ENCODE peak calls at places on chromosomes 4 and X, in nine cellular contexts. A, B, X, U, M, Y, Z, V and F are unnamed samples.

GRCh38 chrX:19535481-19535880 is 20.2 kb upstream of the MAP3K15 start:
- DNase-seq in A (peak), M (peak), X (no peak), Z (peak), V (peak), B (no peak), U (no peak), Y (no peak), F (peak)

GRCh38 chrX:44748014-44748413 is 95.8 kb upstream of the DUSP21 start:
- DNase-seq in V (peak), Y (no peak), B (no peak), A (peak), U (no peak), X (no peak), Z (no peak), M (no peak), F (peak)

GRCh38 chrX:13103914-13104274 is 59.5 kb upstream of the FAM9C start:
- DNase-seq in M (no peak), Y (no peak), X (no peak), A (no peak), U (no peak), Z (no peak), B (no peak), V (no peak), F (no peak)

GRCh38 chr4:10019521-10020051 is 1.7 kb downstream of the SLC2A9 start:
- DNase-seq in Z (no peak), B (no peak), A (no peak), Y (no peak), U (no peak), V (no peak), M (no peak), X (no peak), F (no peak)

GRCh38 chr4:86898562-86898961 is 6.3 kb upstream of the C4orf36 start:
- DNase-seq in U (no peak), Z (no peak), A (no peak), Y (no peak), X (no peak), B (no peak), V (no peak), M (no peak), F (no peak)

GRCh38 chr4:78652282-78652876 is 100.8 kb downstream of the ANXA3 start:
- DNase-seq in Z (no peak), Y (no peak), A (no peak), X (no peak), B (no peak), U (no peak), M (no peak), V (no peak), F (no peak)

GRCh38 chr4:47642985-47643745 is 158.1 kb downstream of the ATP10D start:
- DNase-seq in V (peak), M (no peak), Z (no peak), A (no peak), U (no peak), B (no peak), X (no peak), Y (no peak), F (no peak)

GRCh38 chrX:87728024-87728423 is 210.4 kb downstream of the KLHL4 start:
- DNase-seq in A (no peak), V (no peak), M (no peak), B (no peak), Z (no peak), Y (no peak), U (no peak), X (no peak), F (no peak)

GRCh38 chrX:108020631-108021030 is 24.2 kb upstream of the VSIG1 start:
- DNase-seq in V (no peak), A (peak), U (no peak), Z (no peak), X (no peak), M (no peak), B (no peak), Y (no peak), F (no peak)

GRCh38 chr4:17859793-17860406 is 49.1 kb downstream of the NCAPG start:
- DNase-seq in Y (no peak), A (no peak), U (no peak), B (no peak), Z (no peak), M (peak), V (no peak), X (no peak), F (no peak)

GRCh38 chrX:11273544-11273943 is 19.7 kb upstream of the AMELX start:
- DNase-seq in Y (no peak), V (peak), Z (no peak), B (no peak), X (no peak), A (no peak), U (no peak), M (no peak), F (peak)

GRCh38 chr4:54941994-54942552 is 183.3 kb downstream of the KDR start:
- DNase-seq in U (no peak), A (no peak), X (no peak), M (no peak), V (no peak), Y (no peak), Z (peak), B (no peak), F (no peak)

GRCh38 chrX:135974279-135974856 is 580 bp upstream of the MMGT1 start:
- DNase-seq in Z (peak), A (no peak), X (peak), Y (peak), U (peak), B (peak), V (peak), M (peak), F (no peak)

GRCh38 chrX:137654481-137654880 is 88.6 kb downstream of the ZIC3 start:
- DNase-seq in V (no peak), B (no peak), M (no peak), X (no peak), Y (no peak), U (no peak), A (no peak), Z (no peak), F (no peak)

GRCh38 chr4:110165382-110166285 is 32.8 kb downstream of the ELOVL6 start:
- DNase-seq in Z (no peak), U (no peak), A (peak), M (no peak), V (peak), X (no peak), B (no peak), Y (no peak), F (peak)

GRCh38 chrX:50067435-50068292 is 133.1 kb downstream of the AKAP4 start:
- DNase-seq in Z (peak), Y (no peak), U (no peak), B (peak), A (no peak), M (peak), V (no peak), X (no peak), F (peak)

GRCh38 chr4:151717909-151718613 is 42.7 kb downstream of the GATB start:
- DNase-seq in X (no peak), V (no peak), Z (no peak), A (no peak), M (no peak), Y (no peak), U (no peak), B (no peak), F (no peak)

GRCh38 chr4:94284889-94285288 is 57.7 kb downstream of the HPGDS start:
- DNase-seq in B (no peak), A (no peak), V (no peak), Z (no peak), X (no peak), U (no peak), Y (no peak), M (no peak), F (no peak)

GRCh38 chr4:94285666-94286065 is 57.0 kb downstream of the HPGDS start:
- DNase-seq in U (no peak), Y (no peak), V (no peak), A (no peak), X (no peak), B (no peak), M (no peak), Z (peak), F (peak)

GRCh38 chr4:94290245-94290644 is 52.4 kb downstream of the HPGDS start:
- DNase-seq in U (no peak), Y (no peak), M (no peak), V (no peak), X (no peak), B (no peak), Z (no peak), A (no peak), F (no peak)
- TF ChIP-seq CTCF in U (no peak), Y (no peak), M (no peak), V (peak), X (no peak), B (peak), Z (no peak), A (no peak), F (no peak)

GRCh38 chr4:177064724-177065394 is 244.8 kb upstream of the NEIL3 start:
- DNase-seq in X (no peak), B (no peak), Y (no peak), A (no peak), V (no peak), Z (no peak), U (no peak), M (no peak), F (no peak)
- TF ChIP-seq CTCF in X (no peak), B (no peak), Y (no peak), A (no peak), V (no peak), Z (no peak), U (no peak), M (no peak), F (no peak)

DNA sequence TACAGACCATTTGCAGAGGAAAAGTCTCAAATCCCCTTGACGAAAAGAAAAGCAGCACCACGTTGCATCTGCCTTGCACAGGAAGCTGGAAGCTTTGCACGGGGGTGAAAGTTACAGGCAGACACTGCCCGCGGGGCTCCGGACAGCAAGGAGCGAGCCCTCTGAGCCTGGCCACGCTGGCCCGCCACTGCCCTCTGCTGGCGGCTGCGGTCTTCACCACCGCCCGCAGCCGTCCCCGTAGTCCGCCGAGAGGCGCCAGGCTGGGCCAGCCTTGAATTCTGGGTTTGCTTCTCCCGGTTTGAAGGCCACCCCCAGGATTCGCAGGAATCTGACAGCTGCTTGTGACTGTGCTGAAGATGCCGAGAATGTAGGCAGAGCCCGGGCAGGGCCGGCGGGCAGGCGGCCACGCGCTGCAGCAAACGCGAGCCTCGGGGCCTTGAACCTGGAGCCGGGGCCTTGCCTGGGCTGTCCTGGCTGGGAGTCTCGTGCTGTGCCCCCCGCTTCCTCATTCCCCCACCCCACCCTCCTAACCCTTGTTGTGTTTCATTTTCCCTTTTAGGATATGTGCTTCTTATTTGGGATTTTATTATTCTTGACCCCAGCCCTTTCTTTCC is 49.2 kb downstream of the ENPP6 start:
- DNase-seq in V (peak), Z (peak), U (peak), M (peak), A (peak), Y (peak), X (no peak), B (peak), F (peak)
- TF ChIP-seq CTCF in V (peak), Z (peak), U (peak), M (peak), A (peak), Y (peak), X (peak), B (peak), F (peak)

DNA sequence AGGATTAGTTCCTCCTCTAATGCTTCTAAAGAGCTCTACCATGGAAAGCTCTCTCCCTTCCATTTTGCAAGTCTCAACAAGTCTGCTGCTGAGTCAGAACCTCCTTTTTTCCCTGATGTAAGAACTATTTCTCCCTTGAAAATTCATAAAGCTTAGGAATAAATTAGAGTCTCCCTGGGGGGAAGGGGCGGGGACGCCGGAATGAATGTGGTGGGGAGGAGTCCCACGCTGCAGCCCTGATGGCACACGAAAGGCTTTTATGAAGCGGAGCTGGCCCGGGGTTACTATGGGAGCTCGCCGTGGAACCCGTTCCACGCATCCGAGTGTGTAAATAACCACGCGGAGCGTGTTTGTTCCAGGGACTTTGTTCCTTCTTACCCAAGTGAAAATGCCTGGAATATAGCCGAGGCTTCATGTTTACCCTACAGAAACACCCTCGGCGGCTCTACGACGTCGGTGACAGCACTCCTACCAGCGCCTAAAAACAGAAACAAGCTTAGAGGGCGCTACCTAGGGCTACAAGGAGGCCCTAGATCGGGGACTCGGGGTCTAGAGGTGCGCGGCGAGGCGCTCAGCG is 945 bp upstream of the CPEB2 start:
- DNase-seq in Y (peak), X (peak), A (peak), U (peak), Z (peak), M (peak), B (no peak), V (peak), F (peak)
- TF ChIP-seq CTCF in Y (no peak), X (no peak), A (no peak), U (no peak), Z (no peak), M (peak), B (no peak), V (peak), F (no peak)

GRCh38 chrX:57902633-57903032 is 7.6 kb downstream of the ZXDA start:
- DNase-seq in B (no peak), M (no peak), U (no peak), V (no peak), Z (no peak), X (no peak), Y (no peak), A (no peak), F (no peak)

GRCh38 chrX:57899064-57899463 is 11.2 kb downstream of the ZXDA start:
- DNase-seq in Y (no peak), U (no peak), A (no peak), M (no peak), X (no peak), Z (no peak), V (no peak), B (no peak), F (no peak)

GRCh38 chrX:57905141-57905540 is 5.1 kb downstream of the ZXDA start:
- DNase-seq in Y (no peak), U (no peak), A (no peak), M (no peak), X (no peak), Z (no peak), V (no peak), B (no peak), F (no peak)

GRCh38 chrX:57904481-57904880 is 5.8 kb downstream of the ZXDA start:
- DNase-seq in B (no peak), Z (no peak), V (no peak), M (no peak), A (no peak), Y (no peak), U (no peak), X (no peak), F (no peak)

GRCh38 chrX:57900961-57901360 is 9.3 kb downstream of the ZXDA start:
- DNase-seq in U (no peak), Y (no peak), B (no peak), Z (no peak), A (no peak), M (no peak), X (no peak), V (peak), F (no peak)
- TF ChIP-seq CTCF in U (no peak), Y (no peak), B (no peak), Z (no peak), A (no peak), M (no peak), X (no peak), V (no peak), F (no peak)

DNA sequence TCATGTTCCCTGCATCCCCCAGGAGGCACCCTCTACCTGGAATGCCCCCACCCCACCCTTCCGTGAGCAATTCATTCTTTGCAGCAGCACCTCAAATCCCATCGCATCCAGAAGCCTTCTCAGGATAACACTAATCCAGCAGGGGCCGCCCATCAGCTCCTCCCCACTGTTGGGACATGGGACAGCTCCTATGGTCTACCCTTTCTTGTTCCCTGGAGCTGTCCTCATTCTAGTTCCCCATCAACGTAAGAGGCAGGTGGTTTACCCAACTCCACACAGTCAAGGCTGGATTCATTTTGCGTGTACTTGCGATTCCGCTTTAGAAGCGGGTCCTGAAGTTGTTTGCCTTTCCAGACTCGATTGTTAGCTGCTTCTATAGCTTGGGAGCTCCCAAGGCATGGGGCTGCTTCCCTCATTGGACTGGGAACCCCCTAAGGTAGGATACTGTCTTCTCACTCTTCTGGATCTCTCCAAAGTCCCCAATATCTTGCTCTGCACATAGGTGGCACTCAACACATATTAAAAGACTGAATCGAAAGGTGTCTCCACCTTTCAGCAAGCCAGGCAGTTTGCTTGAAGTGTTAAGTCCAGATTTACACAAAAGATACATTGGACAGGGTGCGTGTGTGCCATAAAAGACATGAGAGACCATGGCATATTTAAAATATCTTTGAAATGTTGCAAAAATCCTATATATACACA is 942 bp upstream of the APLN start:
- DNase-seq in V (no peak), M (no peak), X (peak), U (no peak), Y (no peak), Z (peak), A (no peak), B (no peak), F (no peak)
- TF ChIP-seq CTCF in V (no peak), M (peak), X (no peak), U (no peak), Y (no peak), Z (no peak), A (no peak), B (no peak), F (no peak)

DNA sequence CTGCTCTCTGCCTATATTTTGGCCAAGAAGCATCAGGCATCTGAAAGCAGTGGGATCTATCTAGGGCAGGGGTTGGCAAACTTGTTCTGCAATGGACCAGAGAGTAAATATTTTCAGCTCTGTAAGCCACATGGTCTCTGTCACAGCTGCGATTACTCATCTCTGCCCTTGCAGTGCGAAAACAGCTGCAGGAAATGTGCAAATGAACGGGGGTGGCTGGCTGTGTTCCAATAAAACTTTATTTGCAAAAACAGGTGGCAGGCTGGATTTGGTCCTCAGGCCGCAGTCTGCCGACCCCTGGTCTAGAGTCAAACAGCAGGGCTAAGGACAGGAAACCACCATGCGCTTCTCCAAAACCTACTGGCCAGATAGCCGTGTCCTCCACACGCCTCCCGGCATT is 48.6 kb downstream of the ACOX3 start:
- DNase-seq in X (no peak), M (no peak), A (no peak), Y (no peak), U (no peak), V (peak), Z (peak), B (no peak), F (peak)
- TF ChIP-seq CTCF in X (no peak), M (no peak), A (no peak), Y (no peak), U (no peak), V (no peak), Z (no peak), B (no peak), F (no peak)

GRCh38 chrX:119218198-119218597 is 17.9 kb upstream of the PGRMC1 start:
- DNase-seq in M (no peak), A (no peak), V (peak), U (no peak), X (no peak), Z (no peak), B (no peak), Y (no peak), F (peak)
- TF ChIP-seq CTCF in M (peak), A (peak), V (peak), U (peak), X (no peak), Z (peak), B (peak), Y (peak), F (no peak)